ENCODE peak calls at places on chromosomes 1 and 21, in four cellular contexts. One of them, this sample, is unnamed.

GRCh38 chr1:62131093-62131725 is 63.4 kb upstream of the L1TD1 start:
- DNase-seq in HTR-8/SVneo: peak
- DNase-seq in HS-27A: no peak
- DNase-seq in hypothalamus: peak
- DNase-seq in this sample: no peak

GRCh38 chr1:46547481-46548383 is 3.7 kb downstream of the KNCN start:
- DNase-seq in HTR-8/SVneo: no peak
- DNase-seq in hypothalamus: no peak
- DNase-seq in HS-27A: no peak
- DNase-seq in this sample: peak

GRCh38 chr1:167752219-167752985 is 30.6 kb downstream of the MPZL1 start:
- DNase-seq in HTR-8/SVneo: no peak
- DNase-seq in HS-27A: no peak
- DNase-seq in hypothalamus: no peak
- DNase-seq in this sample: no peak

GRCh38 chr1:244920911-244921310 is 56.6 kb upstream of the HNRNPU start:
- DNase-seq in HTR-8/SVneo: no peak
- DNase-seq in HS-27A: no peak
- DNase-seq in hypothalamus: no peak
- DNase-seq in this sample: no peak

GRCh38 chr1:223533708-223534107 is 131.8 kb downstream of the CAPN8 start:
- DNase-seq in hypothalamus: no peak
- DNase-seq in HS-27A: no peak
- DNase-seq in HTR-8/SVneo: no peak
- DNase-seq in this sample: no peak

GRCh38 chr1:50257029-50257428 is 148.3 kb downstream of the ELAVL4 start:
- DNase-seq in HTR-8/SVneo: no peak
- DNase-seq in hypothalamus: no peak
- DNase-seq in HS-27A: no peak
- DNase-seq in this sample: no peak

GRCh38 chr1:198880818-198881597 is 242.2 kb downstream of the PTPRC start:
- DNase-seq in HTR-8/SVneo: peak
- DNase-seq in HS-27A: peak
- DNase-seq in hypothalamus: no peak
- DNase-seq in this sample: no peak

GRCh38 chr21:39114871-39115658 is 68.2 kb downstream of the PSMG1 start:
- DNase-seq in HTR-8/SVneo: peak
- DNase-seq in hypothalamus: no peak
- DNase-seq in HS-27A: peak
- DNase-seq in this sample: no peak

GRCh38 chr1:220787069-220787614 is 429 bp downstream of the MTARC1 start:
- DNase-seq in HS-27A: no peak
- DNase-seq in hypothalamus: no peak
- DNase-seq in HTR-8/SVneo: no peak
- DNase-seq in this sample: no peak

GRCh38 chr1:205689479-205689878 is 9.2 kb upstream of the SLC45A3 start:
- DNase-seq in HS-27A: no peak
- DNase-seq in HTR-8/SVneo: no peak
- DNase-seq in hypothalamus: no peak
- DNase-seq in this sample: no peak

GRCh38 chr1:156439771-156440183 is 60.8 kb downstream of the MEF2D start:
- DNase-seq in HS-27A: no peak
- DNase-seq in hypothalamus: no peak
- DNase-seq in HTR-8/SVneo: no peak
- DNase-seq in this sample: no peak

GRCh38 chr1:202130275-202130646 is 7.5 kb downstream of the GPR37L1 start:
- DNase-seq in HS-27A: no peak
- DNase-seq in hypothalamus: peak
- DNase-seq in HTR-8/SVneo: no peak
- DNase-seq in this sample: no peak

GRCh38 chr1:113615425-113615824 is 143.9 kb downstream of the PHTF1 start:
- DNase-seq in HS-27A: peak
- DNase-seq in HTR-8/SVneo: no peak
- DNase-seq in hypothalamus: no peak
- DNase-seq in this sample: no peak

GRCh38 chr1:228867951-228868730 is 132.9 kb downstream of the RHOU start:
- DNase-seq in HTR-8/SVneo: no peak
- DNase-seq in hypothalamus: no peak
- DNase-seq in HS-27A: no peak
- DNase-seq in this sample: no peak

GRCh38 chr1:234545512-234546386 is 64.2 kb downstream of the IRF2BP2 start:
- DNase-seq in HS-27A: no peak
- DNase-seq in HTR-8/SVneo: no peak
- DNase-seq in hypothalamus: no peak
- DNase-seq in this sample: no peak

GRCh38 chr1:70887936-70888335 is 159.7 kb downstream of the PTGER3 start:
- DNase-seq in hypothalamus: no peak
- DNase-seq in HTR-8/SVneo: no peak
- DNase-seq in HS-27A: no peak
- DNase-seq in this sample: no peak

GRCh38 chr1:226123591-226124471 is 61.3 kb downstream of the H3-3A start:
- DNase-seq in HTR-8/SVneo: no peak
- DNase-seq in hypothalamus: no peak
- DNase-seq in HS-27A: no peak
- DNase-seq in this sample: no peak

This sample was measured in Right ventricle myocardium inferior.